ENCODE peak calls at places on chromosome 10, in five cellular contexts. I is Calu3; P is activated gamma-delta T cell treated with anti-CD3 and anti-CD28 coated beads, Interleukin-2, amount 50 U/mL, for 16 hours; N is GM13976; M is activated CD8-positive, alpha-beta memory T cell treated with anti-CD3 and anti-CD28 coated beads for 48 hours. E is an unnamed sample.

GRCh38 chr10:58177362-58177947 is 90.2 kb downstream of the IPMK start:
- DNase-seq in I (no peak), P (no peak), N (peak), M (no peak), E (peak)

GRCh38 chr10:130430291-130430690 is 294.1 kb downstream of the GLRX3 start:
- DNase-seq in I (no peak), P (no peak), N (no peak), M (no peak), E (no peak)

GRCh38 chr10:98323221-98324164 is 55.5 kb upstream of the LOXL4 start:
- DNase-seq in I (peak), P (no peak), N (no peak), M (no peak), E (peak)

GRCh38 chr10:123157210-123157609 is 3.0 kb downstream of the BUB3 start:
- DNase-seq in I (no peak), P (no peak), N (no peak), M (no peak), E (peak)

GRCh38 chr10:12800302-12800701 is 201.2 kb downstream of the CCDC3 start:
- DNase-seq in I (no peak), P (no peak), N (no peak), M (no peak), E (no peak)

GRCh38 chr10:127433951-127434350 is 115.2 kb upstream of the NPS start:
- DNase-seq in I (no peak), P (no peak), N (no peak), M (no peak), E (no peak)

GRCh38 chr10:6204341-6205191 is 1.8 kb downstream of the PFKFB3 start:
- DNase-seq in I (peak), P (no peak), N (no peak), M (no peak), E (no peak)

GRCh38 chr10:87734987-87735827 is 75.5 kb downstream of the PAPSS2 start:
- DNase-seq in I (peak), P (no peak), N (peak), M (no peak), E (peak)

GRCh38 chr10:80154978-80155695 is 22.6 kb downstream of the PLAC9 start:
- DNase-seq in I (no peak), P (no peak), N (no peak), M (no peak), E (no peak)

GRCh38 chr10:118926018-118926417 is 103.5 kb upstream of the NANOS1 start:
- DNase-seq in I (no peak), P (no peak), N (no peak), M (no peak), E (no peak)